ENCODE peak calls at places on chromosomes 6 and 20, in seven cellular contexts. W is stimulated activated CD4-positive, alpha-beta T cell treated with anti-CD3 and anti-CD28 coated beads, Interleukin-1b, Interleukin-23, amount 100 ng/mL, for 1 hour; S is T-helper 2 cell; M is NCI-H524 treated with DMSO at 0.1 percent for 48 hours; Y is right atrium auricular region; N is stimulated activated CD8-positive, alpha-beta memory T cell treated with anti-CD3 and anti-CD28 coated beads, Interleukin-2, amount 100 ng/mL, for 1 hour; U is foreskin fibroblast. T is an unnamed sample.

GRCh38 chr6:127022297-127022696 is 96.2 kb upstream of the RSPO3 start:
- DNase-seq in W (no peak), S (no peak), M (no peak), Y (no peak), N (no peak), U (peak; percentile 91), T (no peak)

GRCh38 chr20:37406010-37406998 is 60.4 kb downstream of the SRC start:
- DNase-seq in W (no peak), S (no peak), M (no peak), Y (no peak), N (no peak), U (peak; percentile 69), T (no peak)

GRCh38 chr6:35017461-35018183 is 123.5 kb downstream of the TCP11 start:
- DNase-seq in W (no peak), S (no peak), M (no peak), Y (peak; percentile 81), N (no peak), U (peak; percentile 28), T (peak; percentile 87)

GRCh38 chr6:145723646-145724045 is 11.7 kb downstream of the EPM2A start:
- DNase-seq in W (no peak), S (no peak), M (no peak), Y (no peak), N (no peak), U (no peak), T (no peak)

GRCh38 chr6:136593748-136594490 is 43.7 kb upstream of the MAP7 start:
- DNase-seq in W (no peak), S (no peak), M (no peak), Y (no peak), N (no peak), U (peak; percentile 95), T (no peak)

GRCh38 chr20:11902264-11902663 is 15.4 kb upstream of the BTBD3 start:
- DNase-seq in W (no peak), S (no peak), M (no peak), Y (no peak), N (no peak), U (peak; percentile 72), T (no peak)

GRCh38 chr6:105609375-105609991 is 206.6 kb upstream of the PREP start:
- DNase-seq in W (no peak), S (no peak), M (no peak), Y (no peak), N (no peak), U (no peak), T (no peak)

GRCh38 chr6:73233048-73233447 is 7.8 kb upstream of the KHDC1L start:
- DNase-seq in W (no peak), S (no peak), M (no peak), Y (peak; percentile 32), N (no peak), U (no peak), T (no peak)

GRCh38 chr6:77401231-77401630 is 62.1 kb downstream of the HTR1B start:
- DNase-seq in W (no peak), S (no peak), M (no peak), Y (no peak), N (no peak), U (no peak), T (no peak)

GRCh38 chr6:46381057-46381456 is 110.2 kb downstream of the RCAN2 start:
- DNase-seq in W (no peak), S (no peak), M (no peak), Y (no peak), N (no peak), U (no peak), T (no peak)

GRCh38 chr20:56636701-56637100 is 7.6 kb downstream of the TFAP2C start:
- DNase-seq in W (no peak), S (no peak), M (no peak), Y (no peak), N (no peak), U (peak; percentile 84), T (no peak)

GRCh38 chr20:1721687-1722512 is 64.3 kb upstream of the SIRPG start:
- DNase-seq in W (no peak), S (no peak), M (no peak), Y (no peak), N (no peak), U (no peak), T (no peak)

GRCh38 chr6:48541669-48542068 is 430.7 kb upstream of the PTCHD4 start:
- DNase-seq in W (no peak), S (no peak), M (no peak), Y (no peak), N (no peak), U (peak; percentile 2), T (no peak)

GRCh38 chr6:2777249-2777648 is 12.1 kb downstream of the WRNIP1 start:
- DNase-seq in W (no peak), S (no peak), M (no peak), Y (no peak), N (no peak), U (no peak), T (no peak)

GRCh38 chr20:33408716-33409654 is 7.7 kb upstream of the CDK5RAP1 start:
- DNase-seq in W (no peak), S (no peak), M (no peak), Y (no peak), N (no peak), U (no peak), T (no peak)

GRCh38 chr6:130933712-130934200 is 106.5 kb downstream of the SMLR1 start:
- DNase-seq in W (no peak), S (no peak), M (no peak), Y (no peak), N (no peak), U (peak; percentile 41), T (no peak)

GRCh38 chr20:41960166-41960565 is 342.0 kb upstream of the CHD6 start:
- DNase-seq in W (no peak), S (no peak), M (no peak), Y (no peak), N (no peak), U (no peak), T (peak; percentile 19)

GRCh38 chr6:17020889-17021538 is 80.8 kb upstream of the STMND1 start:
- DNase-seq in W (no peak), S (no peak), M (no peak), Y (no peak), N (no peak), U (no peak), T (no peak)

GRCh38 chr6:49995278-49995677 is 25.9 kb upstream of the DEFB113 start:
- DNase-seq in W (no peak), S (no peak), M (no peak), Y (no peak), N (no peak), U (no peak), T (no peak)

GRCh38 chr6:147758305-147758704 is 249.8 kb downstream of the SAMD5 start:
- DNase-seq in W (no peak), S (no peak), M (no peak), Y (no peak), N (no peak), U (no peak), T (no peak)

GRCh38 chr20:20367681-20368413 is at the start of gene INSM1:
- DNase-seq in W (no peak), S (no peak), M (peak; percentile 98), Y (no peak), N (no peak), U (no peak), T (no peak)

GRCh38 chr6:90537027-90537426 is 49.8 kb downstream of the MAP3K7 start:
- DNase-seq in W (no peak), S (no peak), M (no peak), Y (no peak), N (no peak), U (peak; percentile 14), T (no peak)

GRCh38 chr20:17995967-17996819 is 27.4 kb downstream of the MGME1 start:
- DNase-seq in W (peak; percentile 6), S (no peak), M (peak; percentile 10), Y (no peak), N (no peak), U (peak; percentile 87), T (no peak)

GRCh38 chr6:139839506-139840156 is 465.2 kb upstream of the CITED2 start:
- DNase-seq in W (no peak), S (no peak), M (no peak), Y (peak; percentile 60), N (no peak), U (peak; percentile 76), T (peak; percentile 72)

GRCh38 chr6:11788043-11788442 is 9.4 kb upstream of the ADTRP start:
- DNase-seq in W (no peak), S (no peak), M (no peak), Y (no peak), N (no peak), U (no peak), T (peak; percentile 19)

GRCh38 chr6:98716341-98716740 is 118.0 kb upstream of the POU3F2 start:
- DNase-seq in W (no peak), S (no peak), M (no peak), Y (no peak), N (no peak), U (no peak), T (no peak)

GRCh38 chr6:95496769-95497426 is 80.4 kb upstream of the MANEA start:
- DNase-seq in W (no peak), S (no peak), M (no peak), Y (no peak), N (no peak), U (no peak), T (no peak)

GRCh38 chr20:25046181-25046641 is 11.7 kb downstream of the ACSS1 start:
- DNase-seq in W (no peak), S (no peak), M (no peak), Y (no peak), N (no peak), U (no peak), T (peak; percentile 69)